ENCODE peak calls at places on chromosomes 11 and 22, in eight cellular contexts. One of them, this sample, is unnamed.

GRCh38 chr11:83671295-83671694 is 385.1 kb upstream of the CCDC90B start:
- DNase-seq in mesothelial cell of epicardium: no peak
- DNase-seq in activated naive CD4-positive, alpha-beta T cell treated with Interleukin-2 at 50 U/mL for 16 hours: no peak
- DNase-seq in activated naive CD8-positive, alpha-beta T cell treated with anti-CD3 and anti-CD28 coated beads, Interleukin-2, amount 50 U/mL, for 16 hours: no peak
- DNase-seq in NCI-H345: peak
- DNase-seq in SK-N-SH: no peak
- DNase-seq in GM13977: no peak
- DNase-seq in fibroblast of lung: no peak
- DNase-seq in this sample: no peak

GRCh38 chr11:65355776-65356393 is 1.3 kb downstream of the TIGD3 start:
- DNase-seq in NCI-H345: no peak
- DNase-seq in activated naive CD4-positive, alpha-beta T cell treated with Interleukin-2 at 50 U/mL for 16 hours: no peak
- DNase-seq in mesothelial cell of epicardium: no peak
- DNase-seq in GM13977: no peak
- DNase-seq in SK-N-SH: no peak
- DNase-seq in activated naive CD8-positive, alpha-beta T cell treated with anti-CD3 and anti-CD28 coated beads, Interleukin-2, amount 50 U/mL, for 16 hours: no peak
- DNase-seq in fibroblast of lung: no peak
- DNase-seq in this sample: peak

GRCh38 chr11:14905104-14906033 is 13.3 kb upstream of the CYP2R1 start:
- DNase-seq in activated naive CD4-positive, alpha-beta T cell treated with Interleukin-2 at 50 U/mL for 16 hours: peak
- DNase-seq in GM13977: peak
- DNase-seq in SK-N-SH: peak
- DNase-seq in fibroblast of lung: peak
- DNase-seq in NCI-H345: no peak
- DNase-seq in mesothelial cell of epicardium: no peak
- DNase-seq in activated naive CD8-positive, alpha-beta T cell treated with anti-CD3 and anti-CD28 coated beads, Interleukin-2, amount 50 U/mL, for 16 hours: peak
- DNase-seq in this sample: peak

GRCh38 chr11:81987829-81988472 is 745.7 kb downstream of the FAM181B start:
- DNase-seq in fibroblast of lung: peak
- DNase-seq in NCI-H345: no peak
- DNase-seq in mesothelial cell of epicardium: no peak
- DNase-seq in SK-N-SH: no peak
- DNase-seq in GM13977: peak
- DNase-seq in activated naive CD8-positive, alpha-beta T cell treated with anti-CD3 and anti-CD28 coated beads, Interleukin-2, amount 50 U/mL, for 16 hours: no peak
- DNase-seq in activated naive CD4-positive, alpha-beta T cell treated with Interleukin-2 at 50 U/mL for 16 hours: no peak
- DNase-seq in this sample: peak

GRCh38 chr11:78080818-78081495 is 1.3 kb upstream of the NDUFC2 start:
- DNase-seq in SK-N-SH: no peak
- DNase-seq in fibroblast of lung: peak
- DNase-seq in activated naive CD4-positive, alpha-beta T cell treated with Interleukin-2 at 50 U/mL for 16 hours: no peak
- DNase-seq in mesothelial cell of epicardium: no peak
- DNase-seq in activated naive CD8-positive, alpha-beta T cell treated with anti-CD3 and anti-CD28 coated beads, Interleukin-2, amount 50 U/mL, for 16 hours: no peak
- DNase-seq in GM13977: no peak
- DNase-seq in NCI-H345: no peak
- DNase-seq in this sample: no peak

GRCh38 chr22:29773233-29773632 is 6.1 kb downstream of the UQCR10 start:
- DNase-seq in NCI-H345: no peak
- DNase-seq in SK-N-SH: no peak
- DNase-seq in GM13977: no peak
- DNase-seq in fibroblast of lung: peak
- DNase-seq in mesothelial cell of epicardium: no peak
- DNase-seq in activated naive CD4-positive, alpha-beta T cell treated with Interleukin-2 at 50 U/mL for 16 hours: no peak
- DNase-seq in activated naive CD8-positive, alpha-beta T cell treated with anti-CD3 and anti-CD28 coated beads, Interleukin-2, amount 50 U/mL, for 16 hours: no peak
- DNase-seq in this sample: no peak

GRCh38 chr22:47044722-47045545 is 282.5 kb downstream of the TBC1D22A start:
- DNase-seq in activated naive CD4-positive, alpha-beta T cell treated with Interleukin-2 at 50 U/mL for 16 hours: no peak
- DNase-seq in SK-N-SH: no peak
- DNase-seq in fibroblast of lung: no peak
- DNase-seq in mesothelial cell of epicardium: no peak
- DNase-seq in GM13977: no peak
- DNase-seq in activated naive CD8-positive, alpha-beta T cell treated with anti-CD3 and anti-CD28 coated beads, Interleukin-2, amount 50 U/mL, for 16 hours: no peak
- DNase-seq in NCI-H345: no peak
- DNase-seq in this sample: peak

GRCh38 chr11:72308226-72309073 is 64.5 kb upstream of the PHOX2A start:
- DNase-seq in activated naive CD4-positive, alpha-beta T cell treated with Interleukin-2 at 50 U/mL for 16 hours: no peak
- DNase-seq in NCI-H345: peak
- DNase-seq in fibroblast of lung: peak
- DNase-seq in SK-N-SH: peak
- DNase-seq in mesothelial cell of epicardium: peak
- DNase-seq in GM13977: no peak
- DNase-seq in activated naive CD8-positive, alpha-beta T cell treated with anti-CD3 and anti-CD28 coated beads, Interleukin-2, amount 50 U/mL, for 16 hours: no peak
- DNase-seq in this sample: no peak

GRCh38 chr11:19938051-19938856 is 222.0 kb downstream of the DBX1 start:
- DNase-seq in SK-N-SH: peak
- DNase-seq in mesothelial cell of epicardium: no peak
- DNase-seq in activated naive CD4-positive, alpha-beta T cell treated with Interleukin-2 at 50 U/mL for 16 hours: peak
- DNase-seq in NCI-H345: no peak
- DNase-seq in fibroblast of lung: peak
- DNase-seq in activated naive CD8-positive, alpha-beta T cell treated with anti-CD3 and anti-CD28 coated beads, Interleukin-2, amount 50 U/mL, for 16 hours: no peak
- DNase-seq in GM13977: peak
- DNase-seq in this sample: no peak

GRCh38 chr11:118436639-118437045 is 350 bp downstream of the KMT2A start:
- DNase-seq in NCI-H345: no peak
- DNase-seq in GM13977: no peak
- DNase-seq in activated naive CD4-positive, alpha-beta T cell treated with Interleukin-2 at 50 U/mL for 16 hours: peak
- DNase-seq in mesothelial cell of epicardium: no peak
- DNase-seq in activated naive CD8-positive, alpha-beta T cell treated with anti-CD3 and anti-CD28 coated beads, Interleukin-2, amount 50 U/mL, for 16 hours: no peak
- DNase-seq in fibroblast of lung: peak
- DNase-seq in SK-N-SH: no peak
- DNase-seq in this sample: peak

GRCh38 chr22:21849489-21849888 is 18.0 kb downstream of the MAPK1 start:
- DNase-seq in mesothelial cell of epicardium: no peak
- DNase-seq in NCI-H345: no peak
- DNase-seq in activated naive CD4-positive, alpha-beta T cell treated with Interleukin-2 at 50 U/mL for 16 hours: no peak
- DNase-seq in GM13977: no peak
- DNase-seq in activated naive CD8-positive, alpha-beta T cell treated with anti-CD3 and anti-CD28 coated beads, Interleukin-2, amount 50 U/mL, for 16 hours: no peak
- DNase-seq in SK-N-SH: no peak
- DNase-seq in fibroblast of lung: peak
- DNase-seq in this sample: no peak

GRCh38 chr22:30425327-30425615 is 297 bp upstream of the MTFP1 start:
- DNase-seq in activated naive CD4-positive, alpha-beta T cell treated with Interleukin-2 at 50 U/mL for 16 hours: no peak
- DNase-seq in fibroblast of lung: no peak
- DNase-seq in SK-N-SH: no peak
- DNase-seq in mesothelial cell of epicardium: no peak
- DNase-seq in GM13977: no peak
- DNase-seq in NCI-H345: no peak
- DNase-seq in activated naive CD8-positive, alpha-beta T cell treated with anti-CD3 and anti-CD28 coated beads, Interleukin-2, amount 50 U/mL, for 16 hours: no peak
- DNase-seq in this sample: no peak

GRCh38 chr11:57403176-57404147 is 13.0 kb upstream of the PRG2 start:
- DNase-seq in SK-N-SH: no peak
- DNase-seq in mesothelial cell of epicardium: no peak
- DNase-seq in fibroblast of lung: no peak
- DNase-seq in activated naive CD8-positive, alpha-beta T cell treated with anti-CD3 and anti-CD28 coated beads, Interleukin-2, amount 50 U/mL, for 16 hours: no peak
- DNase-seq in activated naive CD4-positive, alpha-beta T cell treated with Interleukin-2 at 50 U/mL for 16 hours: no peak
- DNase-seq in GM13977: no peak
- DNase-seq in NCI-H345: no peak
- DNase-seq in this sample: peak

GRCh38 chr11:123179571-123179970 is 15.5 kb downstream of the CLMP start:
- DNase-seq in activated naive CD4-positive, alpha-beta T cell treated with Interleukin-2 at 50 U/mL for 16 hours: no peak
- DNase-seq in mesothelial cell of epicardium: no peak
- DNase-seq in SK-N-SH: no peak
- DNase-seq in fibroblast of lung: no peak
- DNase-seq in GM13977: no peak
- DNase-seq in activated naive CD8-positive, alpha-beta T cell treated with anti-CD3 and anti-CD28 coated beads, Interleukin-2, amount 50 U/mL, for 16 hours: no peak
- DNase-seq in NCI-H345: no peak
- DNase-seq in this sample: no peak

GRCh38 chr11:32847511-32847910 is 17.8 kb downstream of the PRRG4 start:
- DNase-seq in SK-N-SH: no peak
- DNase-seq in NCI-H345: no peak
- DNase-seq in activated naive CD4-positive, alpha-beta T cell treated with Interleukin-2 at 50 U/mL for 16 hours: no peak
- DNase-seq in GM13977: no peak
- DNase-seq in activated naive CD8-positive, alpha-beta T cell treated with anti-CD3 and anti-CD28 coated beads, Interleukin-2, amount 50 U/mL, for 16 hours: no peak
- DNase-seq in mesothelial cell of epicardium: no peak
- DNase-seq in fibroblast of lung: no peak
- DNase-seq in this sample: no peak

GRCh38 chr11:124751741-124752470 is at the start of gene VSIG2:
- DNase-seq in activated naive CD8-positive, alpha-beta T cell treated with anti-CD3 and anti-CD28 coated beads, Interleukin-2, amount 50 U/mL, for 16 hours: no peak
- DNase-seq in NCI-H345: no peak
- DNase-seq in mesothelial cell of epicardium: no peak
- DNase-seq in activated naive CD4-positive, alpha-beta T cell treated with Interleukin-2 at 50 U/mL for 16 hours: no peak
- DNase-seq in fibroblast of lung: no peak
- DNase-seq in GM13977: no peak
- DNase-seq in SK-N-SH: peak
- DNase-seq in this sample: no peak